ENCODE peak calls at places on chromosomes 4 and X, in nine cellular contexts. Z, Y, O, A, G, B, S, L and K are unnamed samples.

GRCh38 chr4:119721878-119722277 is 93.3 kb upstream of the PDE5A start:
- ATAC-seq in A (no peak), S (no peak), Y (no peak), B (no peak), Z (no peak), L (no peak), O (no peak), G (no peak), K (no peak)

GRCh38 chrX:152632445-152633097 is 5.1 kb upstream of the GABRQ start:
- ATAC-seq in A (no peak), S (no peak), Z (no peak), B (no peak), L (no peak), G (peak; percentile 66), O (no peak), Y (peak; percentile 75), K (no peak)

GRCh38 chr4:131002132-131002531 is 1906.2 kb downstream of the C4orf33 start:
- ATAC-seq in Y (no peak), Z (no peak), O (no peak), A (no peak), B (no peak), L (no peak), G (no peak), S (no peak), K (no peak)

GRCh38 chr4:121728066-121728465 is 31.3 kb upstream of the ANXA5 start:
- ATAC-seq in Y (peak; percentile 72), G (peak; percentile 75), A (no peak), L (no peak), S (no peak), B (no peak), Z (no peak), O (no peak), K (no peak)

GRCh38 chrX:19683817-19684216 is 168.5 kb upstream of the MAP3K15 start:
- ATAC-seq in L (no peak), A (no peak), O (peak; percentile 8), B (no peak), G (no peak), Y (no peak), Z (no peak), S (no peak), K (no peak)

GRCh38 chrX:103063918-103064434 is at the start of gene BEX1:
- ATAC-seq in B (peak; percentile 85), S (no peak), Y (peak; percentile 91), A (peak; percentile 44), G (no peak), Z (peak; percentile 51), L (peak; percentile 14), O (peak; percentile 76), K (peak; percentile 12)

GRCh38 chr4:6825403-6825802 is 42.9 kb downstream of the KIAA0232 start:
- ATAC-seq in Z (no peak), Y (no peak), L (no peak), O (no peak), S (no peak), G (no peak), A (no peak), B (no peak), K (no peak)

GRCh38 chr4:76809594-76810305 is 88.2 kb downstream of the SOWAHB start:
- ATAC-seq in O (no peak), G (no peak), Z (peak; percentile 58), Y (no peak), L (no peak), B (peak; percentile 43), A (peak; percentile 17), S (no peak), K (no peak)

GRCh38 chr4:40099010-40099409 is 42.4 kb downstream of the N4BP2 start:
- ATAC-seq in S (no peak), O (no peak), B (no peak), Y (no peak), G (no peak), Z (no peak), L (no peak), A (peak; percentile 18), K (no peak)

GRCh38 chr4:76993787-76994641 is 44.5 kb downstream of the SEPTIN11 start:
- ATAC-seq in L (peak; percentile 89), A (peak; percentile 83), Y (no peak), G (no peak), S (peak; percentile 21), Z (peak; percentile 91), B (peak; percentile 88), O (peak; percentile 76), K (peak; percentile 83)

GRCh38 chr4:14218641-14219040 is 591.1 kb upstream of the BOD1L1 start:
- ATAC-seq in G (no peak), B (peak; percentile 55), A (no peak), O (no peak), S (no peak), Z (peak; percentile 49), Y (no peak), L (no peak), K (no peak)

GRCh38 chrX:46803140-46803539 is 33.7 kb upstream of the RP2 start:
- ATAC-seq in S (no peak), Z (no peak), O (no peak), B (no peak), G (peak; percentile 79), Y (peak; percentile 36), L (no peak), A (no peak), K (no peak)